ENCODE peak calls at places on chromosomes 12 and 14, in six cellular contexts. One of them, this sample, is unnamed.

GRCh38 chr12:112370156-112370555 is 12.1 kb downstream of the HECTD4 start:
- DNase-seq in left colon: no peak
- DNase-seq in stimulated activated CD4-positive, alpha-beta T cell treated with anti-CD3 and anti-CD28 coated beads, Interleukin-2, amount 100 ng/mL, for 48 hours: no peak
- DNase-seq in NCI-H1417: no peak
- DNase-seq in astrocyte of the cerebellum: no peak
- DNase-seq in GM23248: peak; percentile 45
- DNase-seq in this sample: no peak

GRCh38 chr14:39841088-39841487 is 408.9 kb upstream of the FBXO33 start:
- DNase-seq in GM23248: no peak
- DNase-seq in NCI-H1417: no peak
- DNase-seq in stimulated activated CD4-positive, alpha-beta T cell treated with anti-CD3 and anti-CD28 coated beads, Interleukin-2, amount 100 ng/mL, for 48 hours: no peak
- DNase-seq in astrocyte of the cerebellum: peak; percentile 19
- DNase-seq in left colon: no peak
- DNase-seq in this sample: no peak

GRCh38 chr12:51972849-51973273 is 21.4 kb downstream of the ACVR1B start:
- DNase-seq in astrocyte of the cerebellum: no peak
- DNase-seq in NCI-H1417: no peak
- DNase-seq in stimulated activated CD4-positive, alpha-beta T cell treated with anti-CD3 and anti-CD28 coated beads, Interleukin-2, amount 100 ng/mL, for 48 hours: peak; percentile 52
- DNase-seq in GM23248: peak; percentile 88
- DNase-seq in left colon: no peak
- DNase-seq in this sample: peak; percentile 12

GRCh38 chr12:77343291-77343690 is 277.9 kb upstream of the E2F7 start:
- DNase-seq in GM23248: peak; percentile 84
- DNase-seq in NCI-H1417: no peak
- DNase-seq in left colon: no peak
- DNase-seq in astrocyte of the cerebellum: no peak
- DNase-seq in stimulated activated CD4-positive, alpha-beta T cell treated with anti-CD3 and anti-CD28 coated beads, Interleukin-2, amount 100 ng/mL, for 48 hours: no peak
- DNase-seq in this sample: no peak

GRCh38 chr12:11653215-11653753 is 3.8 kb downstream of the ETV6 start:
- DNase-seq in astrocyte of the cerebellum: no peak
- DNase-seq in left colon: no peak
- DNase-seq in GM23248: peak; percentile 23
- DNase-seq in NCI-H1417: no peak
- DNase-seq in stimulated activated CD4-positive, alpha-beta T cell treated with anti-CD3 and anti-CD28 coated beads, Interleukin-2, amount 100 ng/mL, for 48 hours: peak; percentile 45
- DNase-seq in this sample: no peak

GRCh38 chr12:112172556-112173324 is 47.4 kb downstream of the TRAFD1 start:
- DNase-seq in GM23248: no peak
- DNase-seq in NCI-H1417: no peak
- DNase-seq in left colon: no peak
- DNase-seq in astrocyte of the cerebellum: no peak
- DNase-seq in stimulated activated CD4-positive, alpha-beta T cell treated with anti-CD3 and anti-CD28 coated beads, Interleukin-2, amount 100 ng/mL, for 48 hours: no peak
- DNase-seq in this sample: no peak

GRCh38 chr12:14167005-14167628 is 185.7 kb upstream of the GRIN2B start:
- DNase-seq in stimulated activated CD4-positive, alpha-beta T cell treated with anti-CD3 and anti-CD28 coated beads, Interleukin-2, amount 100 ng/mL, for 48 hours: peak; percentile 42
- DNase-seq in GM23248: peak; percentile 60
- DNase-seq in left colon: no peak
- DNase-seq in astrocyte of the cerebellum: peak; percentile 23
- DNase-seq in NCI-H1417: peak; percentile 80
- DNase-seq in this sample: peak; percentile 33

GRCh38 chr12:46214668-46215429 is 54.0 kb downstream of the SLC38A1 start:
- DNase-seq in astrocyte of the cerebellum: no peak
- DNase-seq in left colon: peak; percentile 42
- DNase-seq in GM23248: no peak
- DNase-seq in NCI-H1417: no peak
- DNase-seq in stimulated activated CD4-positive, alpha-beta T cell treated with anti-CD3 and anti-CD28 coated beads, Interleukin-2, amount 100 ng/mL, for 48 hours: peak; percentile 60
- DNase-seq in this sample: no peak

GRCh38 chr14:39617537-39617936 is 185.3 kb upstream of the FBXO33 start:
- DNase-seq in GM23248: no peak
- DNase-seq in astrocyte of the cerebellum: no peak
- DNase-seq in NCI-H1417: no peak
- DNase-seq in stimulated activated CD4-positive, alpha-beta T cell treated with anti-CD3 and anti-CD28 coated beads, Interleukin-2, amount 100 ng/mL, for 48 hours: no peak
- DNase-seq in left colon: no peak
- DNase-seq in this sample: no peak

GRCh38 chr12:614727-615060 is 48.6 kb downstream of the NINJ2 start:
- DNase-seq in stimulated activated CD4-positive, alpha-beta T cell treated with anti-CD3 and anti-CD28 coated beads, Interleukin-2, amount 100 ng/mL, for 48 hours: no peak
- DNase-seq in left colon: no peak
- DNase-seq in astrocyte of the cerebellum: no peak
- DNase-seq in NCI-H1417: peak; percentile 42
- DNase-seq in GM23248: no peak
- DNase-seq in this sample: no peak

GRCh38 chr14:104281768-104282301 is 143.4 kb downstream of the KIF26A start:
- DNase-seq in GM23248: no peak
- DNase-seq in stimulated activated CD4-positive, alpha-beta T cell treated with anti-CD3 and anti-CD28 coated beads, Interleukin-2, amount 100 ng/mL, for 48 hours: no peak
- DNase-seq in astrocyte of the cerebellum: no peak
- DNase-seq in NCI-H1417: no peak
- DNase-seq in left colon: peak; percentile 70
- DNase-seq in this sample: no peak

GRCh38 chr12:5442251-5443006 is 10.5 kb downstream of the NTF3 start:
- DNase-seq in GM23248: peak; percentile 78
- DNase-seq in stimulated activated CD4-positive, alpha-beta T cell treated with anti-CD3 and anti-CD28 coated beads, Interleukin-2, amount 100 ng/mL, for 48 hours: no peak
- DNase-seq in astrocyte of the cerebellum: peak; percentile 58
- DNase-seq in NCI-H1417: peak; percentile 88
- DNase-seq in left colon: no peak
- DNase-seq in this sample: peak; percentile 48

GRCh38 chr14:90535556-90535930 is 138.7 kb downstream of the CALM1 start:
- DNase-seq in astrocyte of the cerebellum: no peak
- DNase-seq in left colon: peak; percentile 23
- DNase-seq in stimulated activated CD4-positive, alpha-beta T cell treated with anti-CD3 and anti-CD28 coated beads, Interleukin-2, amount 100 ng/mL, for 48 hours: no peak
- DNase-seq in GM23248: no peak
- DNase-seq in NCI-H1417: peak; percentile 16
- DNase-seq in this sample: no peak

GRCh38 chr12:75876843-75877587 is 154.6 kb downstream of the PHLDA1 start:
- DNase-seq in stimulated activated CD4-positive, alpha-beta T cell treated with anti-CD3 and anti-CD28 coated beads, Interleukin-2, amount 100 ng/mL, for 48 hours: no peak
- DNase-seq in astrocyte of the cerebellum: no peak
- DNase-seq in GM23248: no peak
- DNase-seq in left colon: no peak
- DNase-seq in NCI-H1417: peak; percentile 49
- DNase-seq in this sample: no peak

GRCh38 chr14:80504781-80505180 is 293.5 kb upstream of the DIO2 start:
- DNase-seq in astrocyte of the cerebellum: no peak
- DNase-seq in left colon: no peak
- DNase-seq in NCI-H1417: no peak
- DNase-seq in stimulated activated CD4-positive, alpha-beta T cell treated with anti-CD3 and anti-CD28 coated beads, Interleukin-2, amount 100 ng/mL, for 48 hours: no peak
- DNase-seq in GM23248: peak; percentile 35
- DNase-seq in this sample: no peak

GRCh38 chr12:93422050-93422449 is 19.7 kb downstream of the UBE2N start:
- DNase-seq in NCI-H1417: no peak
- DNase-seq in astrocyte of the cerebellum: no peak
- DNase-seq in GM23248: no peak
- DNase-seq in stimulated activated CD4-positive, alpha-beta T cell treated with anti-CD3 and anti-CD28 coated beads, Interleukin-2, amount 100 ng/mL, for 48 hours: no peak
- DNase-seq in left colon: no peak
- DNase-seq in this sample: no peak

GRCh38 chr12:4171742-4172141 is 101.8 kb upstream of the CCND2 start:
- DNase-seq in stimulated activated CD4-positive, alpha-beta T cell treated with anti-CD3 and anti-CD28 coated beads, Interleukin-2, amount 100 ng/mL, for 48 hours: no peak
- DNase-seq in astrocyte of the cerebellum: no peak
- DNase-seq in left colon: no peak
- DNase-seq in NCI-H1417: no peak
- DNase-seq in GM23248: no peak
- DNase-seq in this sample: no peak

GRCh38 chr14:53710615-53711014 is 246.0 kb downstream of the BMP4 start:
- DNase-seq in left colon: no peak
- DNase-seq in astrocyte of the cerebellum: no peak
- DNase-seq in stimulated activated CD4-positive, alpha-beta T cell treated with anti-CD3 and anti-CD28 coated beads, Interleukin-2, amount 100 ng/mL, for 48 hours: no peak
- DNase-seq in NCI-H1417: no peak
- DNase-seq in GM23248: no peak
- DNase-seq in this sample: no peak

GRCh38 chr12:14960548-14961465 is 594 bp downstream of the ARHGDIB start:
- DNase-seq in GM23248: peak; percentile 27
- DNase-seq in left colon: no peak
- DNase-seq in NCI-H1417: no peak
- DNase-seq in astrocyte of the cerebellum: no peak
- DNase-seq in stimulated activated CD4-positive, alpha-beta T cell treated with anti-CD3 and anti-CD28 coated beads, Interleukin-2, amount 100 ng/mL, for 48 hours: no peak
- DNase-seq in this sample: no peak

GRCh38 chr14:36659010-36659821 is 2.4 kb upstream of the PAX9 start:
- DNase-seq in stimulated activated CD4-positive, alpha-beta T cell treated with anti-CD3 and anti-CD28 coated beads, Interleukin-2, amount 100 ng/mL, for 48 hours: no peak
- DNase-seq in astrocyte of the cerebellum: no peak
- DNase-seq in GM23248: no peak
- DNase-seq in NCI-H1417: no peak
- DNase-seq in left colon: no peak
- DNase-seq in this sample: no peak

GRCh38 chr14:63677891-63678379 is 36.3 kb upstream of the WDR89 start:
- DNase-seq in NCI-H1417: no peak
- DNase-seq in GM23248: peak; percentile 63
- DNase-seq in left colon: no peak
- DNase-seq in stimulated activated CD4-positive, alpha-beta T cell treated with anti-CD3 and anti-CD28 coated beads, Interleukin-2, amount 100 ng/mL, for 48 hours: no peak
- DNase-seq in astrocyte of the cerebellum: peak; percentile 11
- DNase-seq in this sample: no peak

GRCh38 chr14:94636744-94637412 is 24.7 kb downstream of the SERPINA3 start:
- DNase-seq in left colon: no peak
- DNase-seq in stimulated activated CD4-positive, alpha-beta T cell treated with anti-CD3 and anti-CD28 coated beads, Interleukin-2, amount 100 ng/mL, for 48 hours: no peak
- DNase-seq in astrocyte of the cerebellum: no peak
- DNase-seq in GM23248: peak; percentile 23
- DNase-seq in NCI-H1417: no peak
- DNase-seq in this sample: no peak

GRCh38 chr12:88600272-88600671 is 20.0 kb upstream of the KITLG start:
- DNase-seq in GM23248: peak; percentile 94
- DNase-seq in stimulated activated CD4-positive, alpha-beta T cell treated with anti-CD3 and anti-CD28 coated beads, Interleukin-2, amount 100 ng/mL, for 48 hours: no peak
- DNase-seq in NCI-H1417: no peak
- DNase-seq in left colon: no peak
- DNase-seq in astrocyte of the cerebellum: no peak
- DNase-seq in this sample: no peak

GRCh38 chr12:78759387-78759786 is 105.2 kb upstream of the SYT1 start:
- DNase-seq in stimulated activated CD4-positive, alpha-beta T cell treated with anti-CD3 and anti-CD28 coated beads, Interleukin-2, amount 100 ng/mL, for 48 hours: no peak
- DNase-seq in astrocyte of the cerebellum: no peak
- DNase-seq in NCI-H1417: peak; percentile 28
- DNase-seq in GM23248: peak; percentile 43
- DNase-seq in left colon: no peak
- DNase-seq in this sample: no peak

GRCh38 chr12:113231275-113232231 is 10.3 kb downstream of the TPCN1 start:
- DNase-seq in stimulated activated CD4-positive, alpha-beta T cell treated with anti-CD3 and anti-CD28 coated beads, Interleukin-2, amount 100 ng/mL, for 48 hours: no peak
- DNase-seq in GM23248: peak; percentile 42
- DNase-seq in NCI-H1417: no peak
- DNase-seq in astrocyte of the cerebellum: peak; percentile 80
- DNase-seq in left colon: no peak
- DNase-seq in this sample: no peak

GRCh38 chr12:66190519-66191406 is 1.7 kb downstream of the IRAK3 start:
- DNase-seq in NCI-H1417: peak; percentile 58
- DNase-seq in stimulated activated CD4-positive, alpha-beta T cell treated with anti-CD3 and anti-CD28 coated beads, Interleukin-2, amount 100 ng/mL, for 48 hours: no peak
- DNase-seq in GM23248: peak; percentile 48
- DNase-seq in astrocyte of the cerebellum: no peak
- DNase-seq in left colon: no peak
- DNase-seq in this sample: no peak

GRCh38 chr14:90536092-90536491 is 139.3 kb downstream of the CALM1 start:
- DNase-seq in left colon: peak; percentile 36
- DNase-seq in stimulated activated CD4-positive, alpha-beta T cell treated with anti-CD3 and anti-CD28 coated beads, Interleukin-2, amount 100 ng/mL, for 48 hours: no peak
- DNase-seq in astrocyte of the cerebellum: no peak
- DNase-seq in NCI-H1417: no peak
- DNase-seq in GM23248: peak; percentile 13
- DNase-seq in this sample: peak; percentile 39

GRCh38 chr12:115988629-115989563 is 288.6 kb downstream of the MED13L start:
- DNase-seq in NCI-H1417: no peak
- DNase-seq in GM23248: no peak
- DNase-seq in astrocyte of the cerebellum: no peak
- DNase-seq in stimulated activated CD4-positive, alpha-beta T cell treated with anti-CD3 and anti-CD28 coated beads, Interleukin-2, amount 100 ng/mL, for 48 hours: no peak
- DNase-seq in left colon: no peak
- DNase-seq in this sample: no peak

GRCh38 chr12:226401-226800 is 12.4 kb upstream of the SLC6A12 start:
- DNase-seq in NCI-H1417: no peak
- DNase-seq in astrocyte of the cerebellum: no peak
- DNase-seq in GM23248: no peak
- DNase-seq in stimulated activated CD4-positive, alpha-beta T cell treated with anti-CD3 and anti-CD28 coated beads, Interleukin-2, amount 100 ng/mL, for 48 hours: no peak
- DNase-seq in left colon: no peak
- DNase-seq in this sample: no peak

GRCh38 chr14:29463727-29464370 is 463.8 kb downstream of the PRKD1 start:
- DNase-seq in NCI-H1417: peak; percentile 52
- DNase-seq in GM23248: peak; percentile 24
- DNase-seq in stimulated activated CD4-positive, alpha-beta T cell treated with anti-CD3 and anti-CD28 coated beads, Interleukin-2, amount 100 ng/mL, for 48 hours: no peak
- DNase-seq in left colon: no peak
- DNase-seq in astrocyte of the cerebellum: no peak
- DNase-seq in this sample: no peak

GRCh38 chr12:85466906-85467305 is 186.9 kb downstream of the ALX1 start:
- DNase-seq in stimulated activated CD4-positive, alpha-beta T cell treated with anti-CD3 and anti-CD28 coated beads, Interleukin-2, amount 100 ng/mL, for 48 hours: no peak
- DNase-seq in GM23248: peak; percentile 37
- DNase-seq in left colon: no peak
- DNase-seq in astrocyte of the cerebellum: peak; percentile 5
- DNase-seq in NCI-H1417: no peak
- DNase-seq in this sample: no peak

GRCh38 chr12:52824741-52825410 is 9.2 kb downstream of the KRT79 start:
- DNase-seq in left colon: no peak
- DNase-seq in stimulated activated CD4-positive, alpha-beta T cell treated with anti-CD3 and anti-CD28 coated beads, Interleukin-2, amount 100 ng/mL, for 48 hours: no peak
- DNase-seq in NCI-H1417: no peak
- DNase-seq in astrocyte of the cerebellum: no peak
- DNase-seq in GM23248: no peak
- DNase-seq in this sample: no peak

GRCh38 chr14:74670726-74671125 is 42.2 kb downstream of the AREL1 start:
- DNase-seq in left colon: no peak
- DNase-seq in stimulated activated CD4-positive, alpha-beta T cell treated with anti-CD3 and anti-CD28 coated beads, Interleukin-2, amount 100 ng/mL, for 48 hours: no peak
- DNase-seq in astrocyte of the cerebellum: peak; percentile 36
- DNase-seq in NCI-H1417: no peak
- DNase-seq in GM23248: peak; percentile 71
- DNase-seq in this sample: no peak

GRCh38 chr12:21502164-21502496 is 541 bp downstream of the GOLT1B start:
- DNase-seq in left colon: no peak
- DNase-seq in stimulated activated CD4-positive, alpha-beta T cell treated with anti-CD3 and anti-CD28 coated beads, Interleukin-2, amount 100 ng/mL, for 48 hours: peak; percentile 25
- DNase-seq in NCI-H1417: peak; percentile 81
- DNase-seq in GM23248: peak; percentile 79
- DNase-seq in astrocyte of the cerebellum: no peak
- DNase-seq in this sample: no peak